ENCODE peak calls at places on chromosomes 6 and 20, in four cellular contexts. E is naive thymus-derived CD8-positive, alpha-beta T cell; N is HT1080; Q is tibial artery. C is an unnamed sample.

GRCh38 chr20:61494763-61495595 is 242.9 kb downstream of the CDH4 start:
- DNase-seq in E (no peak), N (no peak), Q (no peak), C (no peak)

GRCh38 chr20:59678951-59679350 is 74.6 kb downstream of the PHACTR3 start:
- DNase-seq in E (no peak), N (no peak), Q (no peak), C (no peak)

GRCh38 chr20:38581830-38582358 is 897 bp downstream of the ADIG start:
- DNase-seq in E (no peak), N (no peak), Q (no peak), C (no peak)

GRCh38 chr20:34705383-34706021 is 1.4 kb downstream of the TP53INP2 start:
- DNase-seq in E (no peak), N (peak), Q (no peak), C (peak)

GRCh38 chr6:41705996-41706835 is 29.2 kb downstream of the TFEB start:
- DNase-seq in E (no peak), N (peak), Q (peak), C (peak)

GRCh38 chr6:33632603-33633039 is 11.5 kb downstream of the ITPR3 start:
- DNase-seq in E (peak), N (peak), Q (no peak), C (peak)

GRCh38 chr20:25457886-25458680 is 50.6 kb downstream of the GINS1 start:
- DNase-seq in E (no peak), N (no peak), Q (no peak), C (no peak)

GRCh38 chr20:50111120-50111828 is 1.7 kb downstream of the UBE2V1 start:
- DNase-seq in E (no peak), N (peak), Q (no peak), C (peak)

GRCh38 chr6:108846628-108847027 is 1.6 kb upstream of the ARMC2 start:
- DNase-seq in E (no peak), N (no peak), Q (no peak), C (no peak)

GRCh38 chr6:168136001-168136400 is 57.0 kb upstream of the FRMD1 start:
- DNase-seq in E (no peak), N (no peak), Q (no peak), C (no peak)

GRCh38 chr20:21259346-21259745 is 43.8 kb upstream of the XRN2 start:
- DNase-seq in E (no peak), N (no peak), Q (no peak), C (no peak)

GRCh38 chr20:49676581-49677291 is 36.9 kb downstream of the B4GALT5 start:
- DNase-seq in E (no peak), N (peak), Q (no peak), C (peak)

GRCh38 chr20:62651285-62652021 is 9.2 kb downstream of the SLCO4A1 start:
- DNase-seq in E (peak), N (no peak), Q (peak), C (no peak)

GRCh38 chr6:3162565-3163247 is 5.4 kb upstream of the TUBB2A start:
- DNase-seq in E (peak), N (peak), Q (peak), C (peak)

GRCh38 chr6:170265655-170266054 is 25.2 kb downstream of the DLL1 start:
- DNase-seq in E (no peak), N (no peak), Q (no peak), C (no peak)

GRCh38 chr20:34240698-34241615 is at the start of gene ASIP:
- DNase-seq in E (no peak), N (no peak), Q (no peak), C (no peak)

GRCh38 chr6:110357696-110358535 is at the start of gene METTL24:
- DNase-seq in E (no peak), N (no peak), Q (no peak), C (peak)

GRCh38 chr6:138105880-138106664 is 1.1 kb downstream of the PERP start:
- DNase-seq in E (no peak), N (peak), Q (no peak), C (peak)

GRCh38 chr20:41507851-41508250 is 110.3 kb downstream of the CHD6 start:
- DNase-seq in E (no peak), N (no peak), Q (no peak), C (no peak)

GRCh38 chr6:132142768-132143167 is 191.6 kb upstream of the CCN2 start:
- DNase-seq in E (no peak), N (no peak), Q (no peak), C (no peak)

GRCh38 chr6:166538297-166539010 is 48.0 kb downstream of the RAMACL start:
- DNase-seq in E (no peak), N (no peak), Q (no peak), C (no peak)

GRCh38 chr6:22108199-22108598 is 188.6 kb downstream of the PRL start:
- DNase-seq in E (no peak), N (peak), Q (no peak), C (no peak)

GRCh38 chr20:10505320-10506226 is 70.5 kb downstream of the SLX4IP start:
- DNase-seq in E (no peak), N (no peak), Q (peak), C (no peak)

GRCh38 chr6:137001287-137001976 is 43.3 kb downstream of the IL20RA start:
- DNase-seq in E (no peak), N (peak), Q (no peak), C (peak)